ENCODE peak calls at places on chromosomes 16 and 17, in seven cellular contexts. One of them, this sample, is unnamed.

GRCh38 chr17:80999224-81000088 is 7.8 kb downstream of the CHMP6 start:
- DNase-seq in trophoblast cell: no peak
- DNase-seq in upper lobe of right lung: no peak
- DNase-seq in mammary epithelial cell: no peak
- DNase-seq in fibroblast of lung: no peak
- DNase-seq in prostate gland: no peak
- DNase-seq in DND-41: no peak
- DNase-seq in this sample: no peak

GRCh38 chr16:70592106-70592571 is 54.2 kb upstream of the IL34 start:
- DNase-seq in trophoblast cell: no peak
- DNase-seq in prostate gland: no peak
- DNase-seq in DND-41: no peak
- DNase-seq in fibroblast of lung: no peak
- DNase-seq in upper lobe of right lung: no peak
- DNase-seq in mammary epithelial cell: no peak
- DNase-seq in this sample: no peak

GRCh38 chr16:49860593-49860992 is 4.7 kb upstream of the ZNF423 start:
- DNase-seq in prostate gland: no peak
- DNase-seq in DND-41: no peak
- DNase-seq in upper lobe of right lung: no peak
- DNase-seq in trophoblast cell: no peak
- DNase-seq in mammary epithelial cell: no peak
- DNase-seq in fibroblast of lung: no peak
- DNase-seq in this sample: no peak

GRCh38 chr17:48043171-48043570 is 5.0 kb upstream of the NFE2L1 start:
- DNase-seq in prostate gland: no peak
- DNase-seq in mammary epithelial cell: peak; percentile 45
- DNase-seq in upper lobe of right lung: no peak
- DNase-seq in DND-41: no peak
- DNase-seq in trophoblast cell: no peak
- DNase-seq in fibroblast of lung: no peak
- DNase-seq in this sample: no peak

GRCh38 chr17:53628011-53628410 is 194.7 kb upstream of the KIF2B start:
- DNase-seq in DND-41: no peak
- DNase-seq in prostate gland: no peak
- DNase-seq in upper lobe of right lung: no peak
- DNase-seq in trophoblast cell: no peak
- DNase-seq in fibroblast of lung: peak; percentile 82
- DNase-seq in mammary epithelial cell: peak; percentile 47
- DNase-seq in this sample: no peak

GRCh38 chr17:67246648-67247415 is 1.8 kb upstream of the HELZ start:
- DNase-seq in trophoblast cell: peak; percentile 93
- DNase-seq in DND-41: no peak
- DNase-seq in prostate gland: peak; percentile 65
- DNase-seq in mammary epithelial cell: peak; percentile 97
- DNase-seq in fibroblast of lung: peak; percentile 73
- DNase-seq in upper lobe of right lung: peak; percentile 83
- DNase-seq in this sample: peak; percentile 60

GRCh38 chr16:68642436-68643064 is 2.6 kb upstream of the CDH3 start:
- DNase-seq in fibroblast of lung: peak; percentile 64
- DNase-seq in prostate gland: no peak
- DNase-seq in DND-41: no peak
- DNase-seq in trophoblast cell: no peak
- DNase-seq in upper lobe of right lung: peak; percentile 84
- DNase-seq in mammary epithelial cell: peak; percentile 70
- DNase-seq in this sample: no peak

GRCh38 chr16:66220766-66221165 is 145.7 kb upstream of the CDH5 start:
- DNase-seq in upper lobe of right lung: no peak
- DNase-seq in prostate gland: no peak
- DNase-seq in trophoblast cell: no peak
- DNase-seq in fibroblast of lung: no peak
- DNase-seq in DND-41: peak; percentile 77
- DNase-seq in mammary epithelial cell: no peak
- DNase-seq in this sample: no peak

GRCh38 chr17:34261568-34261967 is 6.5 kb downstream of the CCL2 start:
- DNase-seq in fibroblast of lung: no peak
- DNase-seq in upper lobe of right lung: no peak
- DNase-seq in mammary epithelial cell: no peak
- DNase-seq in trophoblast cell: no peak
- DNase-seq in DND-41: no peak
- DNase-seq in prostate gland: no peak
- DNase-seq in this sample: no peak

DNA sequence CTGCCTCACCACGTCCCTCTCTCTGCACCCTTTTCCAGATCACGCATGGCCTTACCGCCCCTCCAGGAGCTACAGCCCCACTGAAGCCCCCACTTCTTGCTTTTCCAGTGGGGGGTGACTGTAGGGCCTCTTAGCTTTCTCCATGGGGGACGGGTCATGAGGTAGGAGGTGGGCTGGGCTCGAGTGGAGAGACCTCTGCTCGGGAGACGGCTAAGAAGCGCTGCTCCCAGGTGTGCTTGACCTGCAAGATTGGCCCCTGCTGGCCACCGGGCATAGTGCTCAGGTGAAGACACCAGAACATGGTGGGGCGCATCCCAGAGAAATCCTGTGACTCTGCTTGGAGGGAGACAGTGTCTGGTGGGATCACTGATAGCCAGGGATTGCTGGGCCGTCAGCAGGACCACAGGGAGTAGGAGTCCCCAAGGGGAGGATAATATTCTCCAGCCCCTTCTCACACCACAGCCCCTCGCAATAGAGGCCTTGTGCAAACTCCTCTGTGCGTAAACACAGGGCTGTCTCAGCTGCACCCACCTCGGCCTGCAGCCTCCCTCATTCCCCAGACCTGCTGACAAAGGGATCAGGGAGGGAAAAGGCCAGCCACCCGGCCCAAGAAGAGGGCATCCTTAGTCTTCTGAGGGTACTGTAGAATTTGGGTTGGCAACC is 8.9 kb upstream of the GALK1 start:
- DNase-seq in upper lobe of right lung: peak; percentile 67
- DNase-seq in fibroblast of lung: no peak
- DNase-seq in prostate gland: no peak
- DNase-seq in DND-41: no peak
- DNase-seq in mammary epithelial cell: no peak
- DNase-seq in trophoblast cell: no peak
- DNase-seq in this sample: no peak
- H3K27ac ChIP-seq in upper lobe of right lung: no peak overlapping the region
- H3K27ac ChIP-seq in fibroblast of lung: no peak overlapping the region
- H3K27ac ChIP-seq in prostate gland: no peak overlapping the region
- H3K27ac ChIP-seq in DND-41: no peak overlapping the region
- H3K27ac ChIP-seq in mammary epithelial cell: no peak overlapping the region
- H3K27ac ChIP-seq in trophoblast cell: no peak overlapping the region
- H3K27ac ChIP-seq in this sample: no peak overlapping the region

GRCh38 chr16:54345231-54345630 is 58.6 kb upstream of the IRX3 start:
- DNase-seq in DND-41: no peak
- DNase-seq in prostate gland: no peak
- DNase-seq in trophoblast cell: no peak
- DNase-seq in mammary epithelial cell: no peak
- DNase-seq in upper lobe of right lung: no peak
- DNase-seq in fibroblast of lung: no peak
- DNase-seq in this sample: no peak
- H3K9me3 ChIP-seq in DND-41: no peaks in the 10 kb centered on the region
- H3K9me3 ChIP-seq in prostate gland: no peaks in the 10 kb centered on the region
- H3K9me3 ChIP-seq in trophoblast cell: peaks cover 3% of the 10 kb centered on the region
- H3K9me3 ChIP-seq in mammary epithelial cell: peaks cover 5% of the 10 kb centered on the region
- H3K9me3 ChIP-seq in upper lobe of right lung: no peaks in the 10 kb centered on the region
- H3K9me3 ChIP-seq in fibroblast of lung: no peaks in the 10 kb centered on the region
- H3K9me3 ChIP-seq in this sample: no peaks in the 10 kb centered on the region

DNA sequence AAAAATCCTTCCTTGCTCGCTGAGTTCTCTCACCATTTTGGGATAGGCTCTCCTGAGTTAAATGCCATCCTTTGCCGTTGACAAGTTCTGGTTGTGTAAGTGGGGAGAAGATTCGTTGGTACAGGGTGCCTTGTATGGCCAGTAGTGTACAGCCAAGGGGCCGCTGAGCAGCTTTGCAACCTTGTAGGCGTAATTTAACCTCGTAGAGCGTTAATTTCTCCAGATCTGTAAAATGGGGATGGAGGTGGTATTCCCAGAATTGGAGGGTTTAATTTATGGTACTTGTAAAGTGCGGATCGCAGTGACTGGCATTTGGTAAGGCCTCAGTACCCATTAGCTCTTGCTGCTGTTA is 1.4 kb downstream of the ARSG start:
- DNase-seq in fibroblast of lung: no peak
- DNase-seq in upper lobe of right lung: no peak
- DNase-seq in DND-41: no peak
- DNase-seq in mammary epithelial cell: no peak
- DNase-seq in prostate gland: no peak
- DNase-seq in trophoblast cell: no peak
- DNase-seq in this sample: no peak
- H3K4me3 ChIP-seq in fibroblast of lung: no peak overlapping the region
- H3K4me3 ChIP-seq in upper lobe of right lung: peak overlapping the region; percentile 60
- H3K4me3 ChIP-seq in DND-41: peak overlapping the region; percentile 67
- H3K4me3 ChIP-seq in mammary epithelial cell: no peak overlapping the region
- H3K4me3 ChIP-seq in prostate gland: no peak overlapping the region
- H3K4me3 ChIP-seq in trophoblast cell: no peak overlapping the region
- H3K4me3 ChIP-seq in this sample: peak overlapping the region; percentile 18

DNA sequence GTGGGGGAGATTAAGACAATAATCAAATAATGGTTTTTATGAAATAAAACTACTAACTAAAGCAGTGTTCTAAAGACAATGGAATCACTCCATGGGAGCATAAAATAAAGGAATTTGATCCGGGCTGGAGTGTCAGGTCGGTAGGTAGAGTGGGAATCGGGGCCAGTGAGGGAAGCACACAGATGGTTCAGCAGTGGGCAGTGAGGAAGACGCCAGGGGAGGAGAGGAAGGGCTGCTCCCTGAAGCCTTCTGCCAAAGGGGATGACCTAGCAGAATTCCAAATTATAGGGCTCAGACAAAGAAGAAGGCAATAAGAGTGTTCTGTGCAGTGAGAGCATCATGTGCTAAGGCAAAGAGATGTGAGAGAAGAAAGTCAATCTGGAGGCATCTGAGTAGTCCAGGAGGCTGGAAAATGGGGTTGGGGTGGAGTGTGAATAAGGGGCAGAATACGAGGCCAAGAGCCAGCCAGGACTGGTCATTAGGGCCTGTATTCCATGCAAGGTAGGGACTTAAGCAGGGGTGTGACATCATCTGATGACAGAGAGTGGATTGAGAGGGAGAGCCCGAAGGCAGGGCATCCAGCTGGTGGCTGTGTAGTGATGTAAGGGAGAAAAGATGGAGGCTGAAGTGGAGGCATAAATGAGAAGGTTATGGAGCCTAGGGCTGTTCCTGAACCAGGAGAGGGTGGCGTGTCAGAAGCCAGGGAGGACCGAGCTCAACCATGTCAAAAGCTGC is 137.6 kb downstream of the COPRS start:
- DNase-seq in mammary epithelial cell: no peak
- DNase-seq in DND-41: no peak
- DNase-seq in trophoblast cell: no peak
- DNase-seq in fibroblast of lung: no peak
- DNase-seq in upper lobe of right lung: no peak
- DNase-seq in prostate gland: no peak
- DNase-seq in this sample: no peak
- H3K27ac ChIP-seq in mammary epithelial cell: no peak overlapping the region
- H3K27ac ChIP-seq in DND-41: no peak overlapping the region
- H3K27ac ChIP-seq in trophoblast cell: no peak overlapping the region
- H3K27ac ChIP-seq in fibroblast of lung: no peak overlapping the region
- H3K27ac ChIP-seq in upper lobe of right lung: no peak overlapping the region
- H3K27ac ChIP-seq in prostate gland: no peak overlapping the region
- H3K27ac ChIP-seq in this sample: no peak overlapping the region

GRCh38 chr17:16622540-16623277 is 30.9 kb downstream of the ZNF624 start:
- DNase-seq in DND-41: no peak
- DNase-seq in mammary epithelial cell: no peak
- DNase-seq in fibroblast of lung: no peak
- DNase-seq in prostate gland: no peak
- DNase-seq in trophoblast cell: no peak
- DNase-seq in upper lobe of right lung: no peak
- DNase-seq in this sample: no peak
- H3K9me3 ChIP-seq in DND-41: peaks cover 57% of the 10 kb centered on the region
- H3K9me3 ChIP-seq in mammary epithelial cell: peaks cover 59% of the 10 kb centered on the region
- H3K9me3 ChIP-seq in fibroblast of lung: no peaks in the 10 kb centered on the region
- H3K9me3 ChIP-seq in prostate gland: no peaks in the 10 kb centered on the region
- H3K9me3 ChIP-seq in trophoblast cell: peaks cover 12% of the 10 kb centered on the region
- H3K9me3 ChIP-seq in upper lobe of right lung: peaks cover 74% of the 10 kb centered on the region
- H3K9me3 ChIP-seq in this sample: peaks cover 35% of the 10 kb centered on the region

GRCh38 chr16:55367301-55367745 is 43.3 kb downstream of the IRX6 start:
- DNase-seq in trophoblast cell: no peak
- DNase-seq in mammary epithelial cell: no peak
- DNase-seq in prostate gland: no peak
- DNase-seq in DND-41: no peak
- DNase-seq in fibroblast of lung: peak; percentile 10
- DNase-seq in upper lobe of right lung: no peak
- DNase-seq in this sample: no peak
- H3K4me3 ChIP-seq in trophoblast cell: no peak overlapping the region
- H3K4me3 ChIP-seq in mammary epithelial cell: no peak overlapping the region
- H3K4me3 ChIP-seq in prostate gland: no peak overlapping the region
- H3K4me3 ChIP-seq in DND-41: no peak overlapping the region
- H3K4me3 ChIP-seq in fibroblast of lung: no peak overlapping the region
- H3K4me3 ChIP-seq in upper lobe of right lung: no peak overlapping the region
- H3K4me3 ChIP-seq in this sample: no peak overlapping the region

GRCh38 chr17:76431509-76431908 is 21.4 kb downstream of the UBE2O start:
- DNase-seq in prostate gland: no peak
- DNase-seq in mammary epithelial cell: no peak
- DNase-seq in fibroblast of lung: no peak
- DNase-seq in upper lobe of right lung: no peak
- DNase-seq in trophoblast cell: no peak
- DNase-seq in DND-41: no peak
- DNase-seq in this sample: no peak

GRCh38 chr17:76432004-76432403 is 20.9 kb downstream of the UBE2O start:
- DNase-seq in mammary epithelial cell: no peak
- DNase-seq in fibroblast of lung: no peak
- DNase-seq in upper lobe of right lung: no peak
- DNase-seq in prostate gland: no peak
- DNase-seq in DND-41: no peak
- DNase-seq in trophoblast cell: no peak
- DNase-seq in this sample: no peak

GRCh38 chr17:76434870-76435269 is 18.1 kb downstream of the UBE2O start:
- DNase-seq in mammary epithelial cell: no peak
- DNase-seq in DND-41: no peak
- DNase-seq in upper lobe of right lung: no peak
- DNase-seq in prostate gland: no peak
- DNase-seq in trophoblast cell: no peak
- DNase-seq in fibroblast of lung: no peak
- DNase-seq in this sample: no peak

GRCh38 chr17:76432712-76433336 is 20.1 kb downstream of the UBE2O start:
- DNase-seq in mammary epithelial cell: no peak
- DNase-seq in DND-41: no peak
- DNase-seq in prostate gland: no peak
- DNase-seq in fibroblast of lung: no peak
- DNase-seq in upper lobe of right lung: no peak
- DNase-seq in trophoblast cell: no peak
- DNase-seq in this sample: no peak

GRCh38 chr17:76433693-76434092 is 19.3 kb downstream of the UBE2O start:
- DNase-seq in DND-41: no peak
- DNase-seq in mammary epithelial cell: no peak
- DNase-seq in trophoblast cell: no peak
- DNase-seq in fibroblast of lung: no peak
- DNase-seq in upper lobe of right lung: no peak
- DNase-seq in prostate gland: no peak
- DNase-seq in this sample: no peak
- H3K27ac ChIP-seq in DND-41: no peak overlapping the region
- H3K27ac ChIP-seq in mammary epithelial cell: no peak overlapping the region
- H3K27ac ChIP-seq in trophoblast cell: no peak overlapping the region
- H3K27ac ChIP-seq in fibroblast of lung: no peak overlapping the region
- H3K27ac ChIP-seq in upper lobe of right lung: no peak overlapping the region
- H3K27ac ChIP-seq in prostate gland: no peak overlapping the region
- H3K27ac ChIP-seq in this sample: no peak overlapping the region

GRCh38 chr16:35398208-35398607 is 1938.8 kb downstream of the TP53TG3F start:
- DNase-seq in fibroblast of lung: no peak
- DNase-seq in upper lobe of right lung: no peak
- DNase-seq in mammary epithelial cell: no peak
- DNase-seq in trophoblast cell: no peak
- DNase-seq in DND-41: peak; percentile 12
- DNase-seq in prostate gland: peak; percentile 20
- DNase-seq in this sample: no peak
- H3K9me3 ChIP-seq in fibroblast of lung: no peaks in the 10 kb centered on the region
- H3K9me3 ChIP-seq in upper lobe of right lung: no peaks in the 10 kb centered on the region
- H3K9me3 ChIP-seq in mammary epithelial cell: peaks cover 6% of the 10 kb centered on the region
- H3K9me3 ChIP-seq in trophoblast cell: peaks cover 34% of the 10 kb centered on the region
- H3K9me3 ChIP-seq in DND-41: peaks cover 6% of the 10 kb centered on the region
- H3K9me3 ChIP-seq in prostate gland: no peaks in the 10 kb centered on the region
- H3K9me3 ChIP-seq in this sample: no peaks in the 10 kb centered on the region

GRCh38 chr17:1179635-1180433 is at the start of gene ABR:
- DNase-seq in fibroblast of lung: no peak
- DNase-seq in prostate gland: peak; percentile 50
- DNase-seq in upper lobe of right lung: peak; percentile 83
- DNase-seq in DND-41: no peak
- DNase-seq in trophoblast cell: no peak
- DNase-seq in mammary epithelial cell: peak; percentile 25
- DNase-seq in this sample: peak; percentile 52
- H3K4me3 ChIP-seq in fibroblast of lung: peak within 1 kb of the TSS; percentile 53
- H3K4me3 ChIP-seq in prostate gland: peak within 1 kb of the TSS; percentile 84
- H3K4me3 ChIP-seq in upper lobe of right lung: peak within 1 kb of the TSS; percentile 76
- H3K4me3 ChIP-seq in DND-41: no peak within 1 kb of the TSS
- H3K4me3 ChIP-seq in trophoblast cell: peak within 1 kb of the TSS; percentile 64
- H3K4me3 ChIP-seq in mammary epithelial cell: peak within 1 kb of the TSS; percentile 55
- H3K4me3 ChIP-seq in this sample: no peak within 1 kb of the TSS